ENCODE peak calls at places on chromosome 9, in four cellular contexts. E is SK-N-SH, O is astrocyte, U is SJSA1. Y is an unnamed sample.

GRCh38 chr9:83714316-83714715 is 6.6 kb upstream of the UBQLN1 start:
- DNase-seq in E (no peak), O (no peak), U (no peak), Y (no peak)

GRCh38 chr9:26301659-26302058 is 590.9 kb downstream of the CAAP1 start:
- DNase-seq in E (no peak), O (no peak), U (no peak), Y (no peak)

GRCh38 chr9:120917989-120918630 is 8.5 kb downstream of the TRAF1 start:
- DNase-seq in E (no peak), O (no peak), U (no peak), Y (no peak)

GRCh38 chr9:132514821-132515220 is 67.6 kb upstream of the BARHL1 start:
- DNase-seq in E (no peak), O (no peak), U (no peak), Y (no peak)

GRCh38 chr9:137788561-137789294 is 88.9 kb upstream of the CACNA1B start:
- DNase-seq in E (no peak), O (no peak), U (no peak), Y (no peak)

GRCh38 chr9:70168521-70168920 is 90.3 kb upstream of the SMC5 start:
- DNase-seq in E (no peak), O (no peak), U (no peak), Y (no peak)

GRCh38 chr9:114936566-114936965 is 6.2 kb upstream of the TNFSF8 start:
- DNase-seq in E (no peak), O (no peak), U (no peak), Y (no peak)

GRCh38 chr9:120439147-120439546 is 140.8 kb downstream of the CDK5RAP2 start:
- DNase-seq in E (peak), O (no peak), U (no peak), Y (no peak)

GRCh38 chr9:90189306-90189705 is 453.3 kb downstream of the DIRAS2 start:
- DNase-seq in E (no peak), O (no peak), U (no peak), Y (no peak)

GRCh38 chr9:126953089-126953809 is 38.7 kb downstream of the RALGPS1 start:
- DNase-seq in E (no peak), O (peak), U (no peak), Y (peak)

GRCh38 chr9:85666086-85666485 is 75.7 kb downstream of the AGTPBP1 start:
- DNase-seq in E (no peak), O (no peak), U (no peak), Y (no peak)

GRCh38 chr9:100639851-100640250 is 62.0 kb downstream of the CAVIN4 start:
- DNase-seq in E (no peak), O (no peak), U (no peak), Y (no peak)

GRCh38 chr9:137484551-137485315 is 25.6 kb upstream of the NSMF start:
- DNase-seq in E (peak), O (no peak), U (no peak), Y (no peak)

GRCh38 chr9:136341769-136342168 is 14.4 kb downstream of the GPSM1 start:
- DNase-seq in E (no peak), O (no peak), U (no peak), Y (no peak)

GRCh38 chr9:96087669-96088299 is 212.3 kb downstream of the ERCC6L2 start:
- DNase-seq in E (no peak), O (no peak), U (no peak), Y (no peak)

GRCh38 chr9:14389146-14389545 is 75.2 kb upstream of the NFIB start:
- DNase-seq in E (no peak), O (no peak), U (no peak), Y (no peak)

GRCh38 chr9:976258-976804 is at the start of gene DMRT3:
- DNase-seq in E (peak), O (no peak), U (no peak), Y (no peak)

GRCh38 chr9:129619787-129620668 is 873 bp downstream of the C9orf50 start:
- DNase-seq in E (peak), O (peak), U (no peak), Y (no peak)

GRCh38 chr9:117936185-117936758 is 232.1 kb downstream of the TLR4 start:
- DNase-seq in E (peak), O (no peak), U (no peak), Y (no peak)
- H3K27ac ChIP-seq in E (peak), O (no peak), U (no peak), Y (no peak)

DNA sequence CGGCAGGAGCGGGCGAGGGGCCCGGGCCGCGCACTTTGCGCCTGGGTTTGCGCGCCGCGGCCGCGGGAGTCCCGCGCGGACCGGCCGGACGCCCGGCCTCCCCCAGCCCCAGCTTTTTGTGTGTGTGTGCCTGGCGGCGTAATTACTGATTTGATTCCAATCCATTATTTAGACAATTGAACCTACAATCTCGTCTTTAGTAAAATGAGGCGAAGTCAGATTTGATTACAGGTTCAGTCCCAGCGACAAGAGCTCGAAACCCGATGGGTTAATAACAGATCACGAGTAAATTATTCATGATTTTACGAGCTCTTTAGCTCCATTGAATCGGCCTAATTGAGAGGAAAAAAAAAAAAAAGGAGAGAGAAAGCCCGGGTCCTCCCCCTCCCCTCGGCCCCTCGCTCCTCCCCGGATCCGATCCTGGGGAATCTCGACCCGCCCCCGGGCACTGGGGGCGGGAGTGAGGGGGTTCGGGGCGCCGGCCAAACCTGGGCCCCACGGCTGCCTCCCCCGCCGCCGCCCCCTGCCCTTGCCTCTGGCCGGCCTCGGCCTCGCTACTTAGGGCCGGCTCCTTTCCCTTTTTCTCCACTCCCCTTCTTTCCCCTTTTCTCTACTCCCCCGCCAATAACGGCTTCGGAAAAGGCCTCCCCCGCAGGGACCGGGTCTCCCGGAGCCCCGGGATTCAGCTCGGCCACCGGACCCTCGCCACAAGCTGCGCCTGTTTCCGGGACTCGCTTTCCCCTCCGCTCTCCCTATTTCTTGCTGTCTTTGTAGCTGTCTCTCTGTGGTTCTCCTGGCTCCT is 6.6 kb downstream of the LHX2 start:
- DNase-seq in E (peak), O (no peak), U (no peak), Y (no peak)
- H3K4me3 ChIP-seq in E (no peak), O (peak), U (no peak), Y (no peak)

GRCh38 chr9:121921444-121921843 is 171.7 kb downstream of the TTLL11 start:
- DNase-seq in E (no peak), O (no peak), U (no peak), Y (no peak)
- H3K27ac ChIP-seq in E (no peak), O (no peak), U (no peak), Y (no peak)

GRCh38 chr9:27683181-27683580 is 109.9 kb upstream of the C9orf72 start:
- DNase-seq in E (no peak), O (no peak), U (no peak), Y (no peak)

GRCh38 chr9:27676827-27677226 is 103.5 kb upstream of the C9orf72 start:
- DNase-seq in E (no peak), O (no peak), U (no peak), Y (no peak)

GRCh38 chr9:27673626-27674025 is 100.3 kb upstream of the C9orf72 start:
- DNase-seq in E (no peak), O (no peak), U (no peak), Y (no peak)

GRCh38 chr9:27675354-27675753 is 102.1 kb upstream of the C9orf72 start:
- DNase-seq in E (no peak), O (no peak), U (no peak), Y (no peak)

GRCh38 chr9:27679338-27679737 is 106.1 kb upstream of the C9orf72 start:
- DNase-seq in E (no peak), O (no peak), U (no peak), Y (no peak)
- H3K4me3 ChIP-seq in E (no peak), O (no peak), U (no peak), Y (no peak)

Y was measured in AG04450.